ENCODE peak calls at places on chromosomes 16 and 17, in nine cellular contexts. One of them, this sample, is unnamed.

GRCh38 chr17:75428775-75429469 is 23.4 kb upstream of the GRB2 start:
- DNase-seq in tibial artery: no peak
- DNase-seq in prostate gland: no peak
- DNase-seq in psoas muscle: no peak
- DNase-seq in IMR-90: peak
- DNase-seq in nephron progenitor cell: no peak
- DNase-seq in endothelial cell of umbilical vein: no peak
- DNase-seq in lower leg skin: no peak
- DNase-seq in pancreas: no peak
- DNase-seq in this sample: no peak

GRCh38 chr16:10617662-10618420 is 37.4 kb upstream of the EMP2 start:
- DNase-seq in prostate gland: no peak
- DNase-seq in IMR-90: no peak
- DNase-seq in lower leg skin: no peak
- DNase-seq in psoas muscle: no peak
- DNase-seq in nephron progenitor cell: no peak
- DNase-seq in tibial artery: no peak
- DNase-seq in pancreas: no peak
- DNase-seq in endothelial cell of umbilical vein: no peak
- DNase-seq in this sample: no peak

GRCh38 chr17:39674702-39675389 is 6.6 kb downstream of the PNMT start:
- DNase-seq in prostate gland: peak
- DNase-seq in IMR-90: no peak
- DNase-seq in lower leg skin: no peak
- DNase-seq in tibial artery: peak
- DNase-seq in pancreas: peak
- DNase-seq in endothelial cell of umbilical vein: no peak
- DNase-seq in nephron progenitor cell: no peak
- DNase-seq in psoas muscle: no peak
- DNase-seq in this sample: no peak

GRCh38 chr16:80940069-80940856 is 66.4 kb downstream of the CMC2 start:
- DNase-seq in psoas muscle: no peak
- DNase-seq in prostate gland: no peak
- DNase-seq in lower leg skin: no peak
- DNase-seq in endothelial cell of umbilical vein: no peak
- DNase-seq in tibial artery: no peak
- DNase-seq in nephron progenitor cell: no peak
- DNase-seq in IMR-90: peak
- DNase-seq in pancreas: no peak
- DNase-seq in this sample: no peak

GRCh38 chr17:37483311-37484039 is 6.2 kb upstream of the DUSP14 start:
- DNase-seq in prostate gland: no peak
- DNase-seq in tibial artery: no peak
- DNase-seq in nephron progenitor cell: no peak
- DNase-seq in endothelial cell of umbilical vein: no peak
- DNase-seq in lower leg skin: no peak
- DNase-seq in psoas muscle: peak
- DNase-seq in IMR-90: peak
- DNase-seq in pancreas: no peak
- DNase-seq in this sample: peak

GRCh38 chr17:68972119-68972704 is 17.0 kb upstream of the ABCA8 start:
- DNase-seq in lower leg skin: no peak
- DNase-seq in nephron progenitor cell: no peak
- DNase-seq in IMR-90: peak
- DNase-seq in endothelial cell of umbilical vein: peak
- DNase-seq in psoas muscle: no peak
- DNase-seq in tibial artery: no peak
- DNase-seq in pancreas: no peak
- DNase-seq in prostate gland: no peak
- DNase-seq in this sample: no peak

GRCh38 chr17:32546031-32546444 is 59.2 kb downstream of the CDK5R1 start:
- DNase-seq in endothelial cell of umbilical vein: no peak
- DNase-seq in tibial artery: no peak
- DNase-seq in lower leg skin: peak
- DNase-seq in prostate gland: no peak
- DNase-seq in nephron progenitor cell: peak
- DNase-seq in pancreas: no peak
- DNase-seq in IMR-90: no peak
- DNase-seq in psoas muscle: no peak
- DNase-seq in this sample: no peak

GRCh38 chr16:82011199-82011641 is at the start of gene SDR42E1:
- DNase-seq in prostate gland: peak
- DNase-seq in nephron progenitor cell: no peak
- DNase-seq in lower leg skin: no peak
- DNase-seq in endothelial cell of umbilical vein: no peak
- DNase-seq in tibial artery: no peak
- DNase-seq in psoas muscle: no peak
- DNase-seq in IMR-90: no peak
- DNase-seq in pancreas: peak
- DNase-seq in this sample: no peak

GRCh38 chr16:12664334-12664733 is 139.4 kb downstream of the CPPED1 start:
- DNase-seq in endothelial cell of umbilical vein: no peak
- DNase-seq in pancreas: no peak
- DNase-seq in IMR-90: no peak
- DNase-seq in prostate gland: no peak
- DNase-seq in tibial artery: no peak
- DNase-seq in psoas muscle: no peak
- DNase-seq in lower leg skin: no peak
- DNase-seq in nephron progenitor cell: no peak
- DNase-seq in this sample: no peak

GRCh38 chr16:53754938-53755910 is 51.3 kb downstream of the FTO start:
- DNase-seq in prostate gland: no peak
- DNase-seq in endothelial cell of umbilical vein: no peak
- DNase-seq in lower leg skin: no peak
- DNase-seq in psoas muscle: peak
- DNase-seq in IMR-90: peak
- DNase-seq in pancreas: peak
- DNase-seq in tibial artery: no peak
- DNase-seq in nephron progenitor cell: no peak
- DNase-seq in this sample: peak

GRCh38 chr16:53757971-53758609 is 54.1 kb downstream of the FTO start:
- DNase-seq in tibial artery: no peak
- DNase-seq in pancreas: no peak
- DNase-seq in endothelial cell of umbilical vein: no peak
- DNase-seq in lower leg skin: no peak
- DNase-seq in IMR-90: no peak
- DNase-seq in prostate gland: no peak
- DNase-seq in nephron progenitor cell: no peak
- DNase-seq in psoas muscle: no peak
- DNase-seq in this sample: no peak

GRCh38 chr16:53753431-53753830 is 49.5 kb downstream of the FTO start:
- DNase-seq in IMR-90: no peak
- DNase-seq in lower leg skin: no peak
- DNase-seq in psoas muscle: no peak
- DNase-seq in tibial artery: no peak
- DNase-seq in prostate gland: no peak
- DNase-seq in pancreas: no peak
- DNase-seq in endothelial cell of umbilical vein: no peak
- DNase-seq in nephron progenitor cell: no peak
- DNase-seq in this sample: no peak

GRCh38 chr16:53752566-53752965 is 48.6 kb downstream of the FTO start:
- DNase-seq in pancreas: no peak
- DNase-seq in tibial artery: no peak
- DNase-seq in endothelial cell of umbilical vein: no peak
- DNase-seq in nephron progenitor cell: no peak
- DNase-seq in psoas muscle: no peak
- DNase-seq in prostate gland: no peak
- DNase-seq in lower leg skin: no peak
- DNase-seq in IMR-90: no peak
- DNase-seq in this sample: no peak

DNA sequence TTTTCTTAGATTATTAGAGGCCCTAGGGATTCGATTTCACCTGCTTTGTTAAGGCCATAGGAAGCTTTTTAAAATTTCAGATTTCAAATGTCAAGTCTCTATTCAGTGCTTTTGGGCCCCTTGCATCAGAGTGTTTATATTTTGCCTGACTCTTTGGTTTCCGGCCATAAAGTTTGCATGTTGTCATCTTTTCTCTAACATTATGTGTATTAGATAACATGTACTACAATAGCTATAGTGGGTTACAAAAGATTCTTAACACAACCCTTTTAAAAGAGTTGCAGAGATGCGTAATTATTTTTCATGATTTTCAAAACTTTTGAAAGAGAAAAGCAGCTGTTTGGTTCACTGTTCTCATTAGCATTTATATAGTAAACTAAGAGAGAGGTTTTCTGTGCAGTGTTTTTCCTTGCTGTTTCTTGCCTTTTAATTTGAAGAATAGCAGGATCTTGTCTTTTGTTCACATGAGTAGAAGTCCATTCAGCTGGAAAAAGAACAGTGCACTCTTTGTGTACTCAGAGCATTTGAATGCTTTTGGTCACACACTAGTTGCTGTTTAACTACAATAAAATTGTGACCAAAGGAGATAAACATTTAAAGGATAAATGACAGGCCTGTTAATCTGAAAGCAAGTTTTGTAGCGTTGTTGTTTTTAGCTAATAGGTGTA is 52.5 kb downstream of the FTO start:
- DNase-seq in lower leg skin: no peak
- DNase-seq in pancreas: no peak
- DNase-seq in nephron progenitor cell: no peak
- DNase-seq in IMR-90: peak
- DNase-seq in prostate gland: no peak
- DNase-seq in psoas muscle: no peak
- DNase-seq in tibial artery: no peak
- DNase-seq in endothelial cell of umbilical vein: no peak
- DNase-seq in this sample: no peak
- TF ChIP-seq CTCF in lower leg skin: no peak
- TF ChIP-seq CTCF in pancreas: no peak
- TF ChIP-seq CTCF in nephron progenitor cell: no peak
- TF ChIP-seq CTCF in IMR-90: no peak
- TF ChIP-seq CTCF in prostate gland: no peak
- TF ChIP-seq CTCF in psoas muscle: no peak
- TF ChIP-seq CTCF in tibial artery: no peak
- TF ChIP-seq CTCF in endothelial cell of umbilical vein: no peak
- TF ChIP-seq CTCF in this sample: no peak

GRCh38 chr17:30992551-30992950 is 21.7 kb downstream of the RNF135 start:
- DNase-seq in nephron progenitor cell: no peak
- DNase-seq in tibial artery: no peak
- DNase-seq in lower leg skin: no peak
- DNase-seq in pancreas: no peak
- DNase-seq in endothelial cell of umbilical vein: no peak
- DNase-seq in psoas muscle: no peak
- DNase-seq in IMR-90: no peak
- DNase-seq in prostate gland: no peak
- DNase-seq in this sample: no peak
- TF ChIP-seq CTCF in nephron progenitor cell: no peak
- TF ChIP-seq CTCF in tibial artery: no peak
- TF ChIP-seq CTCF in lower leg skin: no peak
- TF ChIP-seq CTCF in pancreas: no peak
- TF ChIP-seq CTCF in endothelial cell of umbilical vein: no peak
- TF ChIP-seq CTCF in psoas muscle: no peak
- TF ChIP-seq CTCF in IMR-90: no peak
- TF ChIP-seq CTCF in prostate gland: no peak
- TF ChIP-seq CTCF in this sample: no peak

DNA sequence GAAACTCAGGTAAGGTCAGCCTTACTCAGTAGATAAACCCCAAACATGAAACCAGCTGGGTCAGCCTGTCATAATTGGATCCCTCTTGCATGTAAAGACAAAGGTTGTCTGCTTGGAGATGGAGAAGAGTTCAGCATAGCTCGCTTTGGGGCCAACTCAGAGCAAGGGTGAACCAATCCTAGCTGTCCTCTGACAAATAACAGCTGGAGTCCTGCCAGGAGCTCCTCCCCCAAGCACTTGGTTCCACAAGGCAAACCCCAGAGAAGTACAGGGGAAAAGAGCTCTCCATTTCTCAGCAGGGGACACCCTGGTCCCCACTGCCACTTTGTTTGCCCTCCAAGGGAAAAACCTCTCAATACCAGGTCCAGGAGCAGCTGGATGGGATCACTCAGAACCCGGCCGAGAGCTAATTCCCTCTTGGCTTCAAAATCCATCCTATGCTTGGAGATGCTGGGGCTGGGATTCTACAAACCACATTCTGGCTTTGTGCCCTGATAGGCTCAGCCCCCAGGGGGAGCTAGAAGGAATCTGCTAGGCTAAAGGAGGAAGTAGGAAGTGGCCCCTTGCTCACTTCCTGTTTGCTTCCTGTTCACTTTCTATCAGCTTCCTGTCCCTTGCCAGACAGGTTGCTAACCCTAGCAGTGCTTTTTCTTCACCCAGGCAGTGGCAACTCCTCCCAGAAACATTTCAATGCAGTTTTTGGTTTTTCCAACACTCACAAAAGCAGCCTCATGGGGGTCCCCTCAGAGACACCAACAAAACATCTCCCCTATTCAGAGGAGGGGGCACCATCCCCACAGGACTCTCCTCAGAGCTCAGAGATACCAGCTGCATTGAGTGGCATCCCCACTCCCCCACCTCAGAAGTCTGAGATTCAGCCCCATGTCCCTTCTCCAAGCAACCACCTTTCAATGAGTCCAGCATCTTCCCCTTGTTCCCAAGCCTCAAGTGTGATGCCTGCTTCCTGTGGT is 30.7 kb downstream of the CDRT4 start:
- DNase-seq in psoas muscle: peak
- DNase-seq in endothelial cell of umbilical vein: peak
- DNase-seq in lower leg skin: peak
- DNase-seq in nephron progenitor cell: no peak
- DNase-seq in tibial artery: peak
- DNase-seq in IMR-90: peak
- DNase-seq in pancreas: peak
- DNase-seq in prostate gland: no peak
- DNase-seq in this sample: peak
- TF ChIP-seq CTCF in psoas muscle: no peak
- TF ChIP-seq CTCF in endothelial cell of umbilical vein: peak
- TF ChIP-seq CTCF in lower leg skin: no peak
- TF ChIP-seq CTCF in nephron progenitor cell: no peak
- TF ChIP-seq CTCF in tibial artery: no peak
- TF ChIP-seq CTCF in IMR-90: peak
- TF ChIP-seq CTCF in pancreas: no peak
- TF ChIP-seq CTCF in prostate gland: no peak
- TF ChIP-seq CTCF in this sample: no peak

DNA sequence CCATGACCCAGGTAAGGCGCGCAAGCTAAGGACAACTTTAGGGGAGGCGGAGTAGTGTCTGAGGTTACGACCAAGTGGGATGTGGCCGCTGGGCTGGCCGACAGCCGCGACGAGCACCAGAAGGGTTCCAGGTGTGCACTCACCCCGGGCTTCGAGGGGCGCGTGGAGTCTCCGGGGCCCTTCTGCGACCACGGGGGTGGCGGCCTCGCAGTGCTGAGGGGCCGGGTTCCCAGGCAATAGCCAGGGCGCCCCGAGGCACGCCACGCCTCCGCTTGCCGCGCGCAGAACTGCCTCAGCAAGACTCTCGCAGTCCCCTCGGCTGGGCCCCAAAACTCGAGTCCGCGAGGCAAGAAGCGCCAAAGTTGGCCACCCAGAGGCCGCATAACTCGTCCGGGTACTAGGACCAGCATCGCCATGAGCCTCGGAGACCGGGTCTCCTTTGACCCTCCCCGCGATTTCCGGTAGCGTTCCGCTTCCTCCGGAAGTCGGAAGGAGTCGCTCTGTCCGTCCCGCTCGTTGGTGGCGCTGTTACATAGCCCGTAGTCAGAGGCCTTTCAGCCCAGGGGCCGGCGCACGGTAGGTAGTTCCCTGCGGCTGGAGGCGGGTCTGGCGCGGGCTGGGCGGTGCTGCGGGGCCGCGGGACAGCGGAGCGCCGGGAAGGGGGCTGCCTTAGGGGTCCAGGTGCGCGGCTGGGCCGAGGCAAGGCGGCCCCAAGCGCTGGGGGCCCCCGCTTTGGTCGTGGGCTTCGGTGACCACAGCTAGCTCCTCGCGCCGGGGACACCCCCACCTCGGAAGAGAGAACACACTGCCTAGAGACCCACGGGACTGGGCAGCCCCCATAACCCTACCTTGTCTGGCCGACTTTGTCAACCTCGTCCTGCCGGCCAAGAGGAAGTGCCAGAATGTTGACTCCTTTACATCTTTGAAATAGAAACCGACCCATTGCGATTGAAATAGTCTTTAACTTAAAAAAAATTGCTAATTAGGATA is at the start of the genes ADPRM and SCO1:
- DNase-seq in nephron progenitor cell: peak
- DNase-seq in prostate gland: peak
- DNase-seq in lower leg skin: peak
- DNase-seq in psoas muscle: peak
- DNase-seq in endothelial cell of umbilical vein: peak
- DNase-seq in IMR-90: peak
- DNase-seq in tibial artery: peak
- DNase-seq in pancreas: peak
- DNase-seq in this sample: peak
- TF ChIP-seq CTCF in nephron progenitor cell: no peak
- TF ChIP-seq CTCF in prostate gland: peak
- TF ChIP-seq CTCF in lower leg skin: no peak
- TF ChIP-seq CTCF in psoas muscle: peak
- TF ChIP-seq CTCF in endothelial cell of umbilical vein: peak
- TF ChIP-seq CTCF in IMR-90: peak
- TF ChIP-seq CTCF in tibial artery: no peak
- TF ChIP-seq CTCF in pancreas: peak
- TF ChIP-seq CTCF in this sample: peak

This sample was measured in sigmoid colon.